ENCODE peak calls at places on chromosomes 6 and 20, in four cellular contexts. Y, H, U and R are unnamed samples.

GRCh38 chr6:139423970-139424667 is 49.7 kb upstream of the CITED2 start:
- DNase-seq in H (no peak), U (no peak), Y (no peak), R (no peak)

GRCh38 chr6:164085086-164085485 is 670.6 kb downstream of the QKI start:
- DNase-seq in U (no peak), H (no peak), Y (no peak), R (no peak)

GRCh38 chr6:163828038-163828790 is 413.7 kb downstream of the QKI start:
- DNase-seq in H (no peak), U (no peak), Y (no peak), R (no peak)

GRCh38 chr6:32092760-32093497 is 16.2 kb downstream of the TNXB start:
- DNase-seq in H (no peak), U (no peak), Y (no peak), R (no peak)

GRCh38 chr6:170130201-170130621 is 160.7 kb downstream of the DLL1 start:
- DNase-seq in U (no peak), Y (no peak), H (no peak), R (no peak)

GRCh38 chr6:34143884-34144580 is 1.9 kb downstream of the GRM4 start:
- DNase-seq in H (no peak), U (no peak), Y (no peak), R (peak)

GRCh38 chr20:59587570-59587969 is 16.8 kb upstream of the PHACTR3 start:
- DNase-seq in U (no peak), H (no peak), Y (no peak), R (no peak)

GRCh38 chr20:17843246-17844132 is 125.1 kb downstream of the SNX5 start:
- DNase-seq in Y (no peak), U (no peak), H (no peak), R (no peak)

GRCh38 chr20:16262594-16262993 is 310.7 kb downstream of the KIF16B start:
- DNase-seq in H (no peak), U (no peak), Y (no peak), R (no peak)

GRCh38 chr20:38804682-38805501 is 605 bp upstream of the PPP1R16B start:
- DNase-seq in U (peak), Y (peak), H (no peak), R (peak)

GRCh38 chr6:7381092-7381491 is 8.4 kb downstream of the CAGE1 start:
- DNase-seq in U (no peak), H (no peak), Y (no peak), R (no peak)

GRCh38 chr6:106184629-106185028 is 98.5 kb downstream of the PRDM1 start:
- DNase-seq in H (no peak), U (no peak), Y (no peak), R (no peak)

GRCh38 chr6:84766796-84767590 is 2.6 kb upstream of the TBX18 start:
- DNase-seq in U (no peak), Y (no peak), H (no peak), R (no peak)

GRCh38 chr6:108839068-108839467 is 9.2 kb upstream of the ARMC2 start:
- DNase-seq in U (no peak), Y (no peak), H (no peak), R (no peak)

GRCh38 chr6:83804886-83805285 is 48.3 kb upstream of the RIPPLY2 start:
- DNase-seq in U (no peak), H (peak), Y (no peak), R (no peak)

GRCh38 chr20:53917145-53918009 is 153.0 kb downstream of the BCAS1 start:
- DNase-seq in H (no peak), U (no peak), Y (no peak), R (no peak)

GRCh38 chr6:132392792-132393191 is 8.5 kb downstream of the MOXD1 start:
- DNase-seq in U (no peak), Y (no peak), H (peak), R (peak)

GRCh38 chr6:101935732-101936131 is 542.2 kb downstream of the GRIK2 start:
- DNase-seq in U (no peak), H (no peak), Y (no peak), R (no peak)

GRCh38 chr6:9346923-9347322 is 911.6 kb upstream of the SLC35B3 start:
- DNase-seq in U (no peak), H (no peak), Y (no peak), R (no peak)

GRCh38 chr20:17966432-17967312 is 1.9 kb downstream of the SNX5 start:
- DNase-seq in H (peak), U (peak), Y (peak), R (peak)

GRCh38 chr20:58722877-58723627 is 30.5 kb downstream of the NPEPL1 start:
- DNase-seq in U (no peak), H (no peak), Y (no peak), R (no peak)

GRCh38 chr6:154478021-154478651 is 32.3 kb downstream of the CNKSR3 start:
- DNase-seq in U (no peak), Y (peak), H (no peak), R (peak)

GRCh38 chr20:10255846-10256245 is 37.2 kb downstream of the SNAP25 start:
- DNase-seq in U (no peak), Y (no peak), H (no peak), R (no peak)

GRCh38 chr6:27592481-27593199 is 119.7 kb upstream of the ZNF184 start:
- DNase-seq in U (no peak), Y (peak), H (peak), R (peak)

GRCh38 chr20:60011512-60012507 is 53.6 kb downstream of the CDH26 start:
- DNase-seq in U (peak), Y (no peak), H (no peak), R (peak)

GRCh38 chr20:59398552-59399265 is 98.3 kb downstream of the EDN3 start:
- DNase-seq in Y (no peak), U (peak), H (no peak), R (no peak)

GRCh38 chr6:47168176-47168575 is 126.0 kb upstream of the ADGRF1 start:
- DNase-seq in Y (peak), H (peak), U (no peak), R (peak)

GRCh38 chr6:166707045-166707444 is 80.0 kb upstream of the RPS6KA2 start:
- DNase-seq in Y (no peak), H (peak), U (peak), R (peak)

GRCh38 chr6:157086632-157087031 is 236.7 kb downstream of the TMEM242 start:
- DNase-seq in H (no peak), U (no peak), Y (no peak), R (no peak)

GRCh38 chr6:41663558-41663957 is 25.3 kb downstream of the MDFI start:
- DNase-seq in H (no peak), Y (no peak), U (no peak), R (no peak)

GRCh38 chr6:66149132-66149531 is 442.1 kb upstream of the EYS start:
- DNase-seq in Y (no peak), U (no peak), H (no peak), R (no peak)

GRCh38 chr6:13807691-13808090 is 6.7 kb downstream of the MCUR1 start:
- DNase-seq in U (no peak), Y (no peak), H (no peak), R (no peak)

GRCh38 chr6:79494841-79495240 is 42.4 kb downstream of the LCA5 start:
- DNase-seq in Y (no peak), H (no peak), U (no peak), R (no peak)